ENCODE peak calls at places on chromosome 20, in six cellular contexts. One of them, this sample, is unnamed.

GRCh38 chr20:50054626-50055511 is 58.1 kb downstream of the UBE2V1 start:
- DNase-seq in stromal cell of bone marrow: no peak
- DNase-seq in activated CD8-positive, alpha-beta T cell treated with anti-CD3 and anti-CD28 coated beads, Interleukin-2, amount 10 ng/mL, durations not matched to agents 7 days and 5 days: no peak
- DNase-seq in fibroblast of the conjunctiva: peak
- DNase-seq in NCI-H748 treated with DMSO at 0.1 percent for 48 hours: no peak
- DNase-seq in NCI-H460: no peak
- DNase-seq in this sample: peak

GRCh38 chr20:59222239-59222981 is 58.8 kb downstream of the ZNF831 start:
- DNase-seq in stromal cell of bone marrow: peak
- DNase-seq in activated CD8-positive, alpha-beta T cell treated with anti-CD3 and anti-CD28 coated beads, Interleukin-2, amount 10 ng/mL, durations not matched to agents 7 days and 5 days: peak
- DNase-seq in fibroblast of the conjunctiva: peak
- DNase-seq in NCI-H748 treated with DMSO at 0.1 percent for 48 hours: peak
- DNase-seq in NCI-H460: peak
- DNase-seq in this sample: peak

GRCh38 chr20:48069626-48070025 is 284.3 kb upstream of the SULF2 start:
- DNase-seq in stromal cell of bone marrow: no peak
- DNase-seq in activated CD8-positive, alpha-beta T cell treated with anti-CD3 and anti-CD28 coated beads, Interleukin-2, amount 10 ng/mL, durations not matched to agents 7 days and 5 days: no peak
- DNase-seq in fibroblast of the conjunctiva: no peak
- DNase-seq in NCI-H748 treated with DMSO at 0.1 percent for 48 hours: no peak
- DNase-seq in NCI-H460: no peak
- DNase-seq in this sample: no peak

GRCh38 chr20:25361287-25361683 is 29.4 kb downstream of the ABHD12 start:
- DNase-seq in stromal cell of bone marrow: no peak
- DNase-seq in activated CD8-positive, alpha-beta T cell treated with anti-CD3 and anti-CD28 coated beads, Interleukin-2, amount 10 ng/mL, durations not matched to agents 7 days and 5 days: no peak
- DNase-seq in fibroblast of the conjunctiva: no peak
- DNase-seq in NCI-H748 treated with DMSO at 0.1 percent for 48 hours: no peak
- DNase-seq in NCI-H460: no peak
- DNase-seq in this sample: no peak

GRCh38 chr20:542777-543368 is 717 bp downstream of the CSNK2A1 start:
- DNase-seq in stromal cell of bone marrow: no peak
- DNase-seq in activated CD8-positive, alpha-beta T cell treated with anti-CD3 and anti-CD28 coated beads, Interleukin-2, amount 10 ng/mL, durations not matched to agents 7 days and 5 days: peak
- DNase-seq in fibroblast of the conjunctiva: no peak
- DNase-seq in NCI-H748 treated with DMSO at 0.1 percent for 48 hours: no peak
- DNase-seq in NCI-H460: no peak
- DNase-seq in this sample: no peak

GRCh38 chr20:32600681-32601237 is 15.6 kb upstream of the NOL4L start:
- DNase-seq in stromal cell of bone marrow: no peak
- DNase-seq in activated CD8-positive, alpha-beta T cell treated with anti-CD3 and anti-CD28 coated beads, Interleukin-2, amount 10 ng/mL, durations not matched to agents 7 days and 5 days: no peak
- DNase-seq in fibroblast of the conjunctiva: no peak
- DNase-seq in NCI-H748 treated with DMSO at 0.1 percent for 48 hours: no peak
- DNase-seq in NCI-H460: no peak
- DNase-seq in this sample: no peak

GRCh38 chr20:64162239-64162621 is 2.0 kb upstream of the MYT1 start:
- DNase-seq in stromal cell of bone marrow: no peak
- DNase-seq in activated CD8-positive, alpha-beta T cell treated with anti-CD3 and anti-CD28 coated beads, Interleukin-2, amount 10 ng/mL, durations not matched to agents 7 days and 5 days: no peak
- DNase-seq in fibroblast of the conjunctiva: no peak
- DNase-seq in NCI-H748 treated with DMSO at 0.1 percent for 48 hours: no peak
- DNase-seq in NCI-H460: no peak
- DNase-seq in this sample: no peak

GRCh38 chr20:47825011-47825762 is 39.9 kb upstream of the SULF2 start:
- DNase-seq in stromal cell of bone marrow: no peak
- DNase-seq in activated CD8-positive, alpha-beta T cell treated with anti-CD3 and anti-CD28 coated beads, Interleukin-2, amount 10 ng/mL, durations not matched to agents 7 days and 5 days: no peak
- DNase-seq in fibroblast of the conjunctiva: no peak
- DNase-seq in NCI-H748 treated with DMSO at 0.1 percent for 48 hours: no peak
- DNase-seq in NCI-H460: no peak
- DNase-seq in this sample: no peak

GRCh38 chr20:20079102-20079784 is 26.9 kb downstream of the CFAP61 start:
- DNase-seq in stromal cell of bone marrow: no peak
- DNase-seq in activated CD8-positive, alpha-beta T cell treated with anti-CD3 and anti-CD28 coated beads, Interleukin-2, amount 10 ng/mL, durations not matched to agents 7 days and 5 days: no peak
- DNase-seq in fibroblast of the conjunctiva: no peak
- DNase-seq in NCI-H748 treated with DMSO at 0.1 percent for 48 hours: peak
- DNase-seq in NCI-H460: no peak
- DNase-seq in this sample: peak

GRCh38 chr20:6055161-6055783 is 1.4 kb upstream of the LRRN4 start:
- DNase-seq in stromal cell of bone marrow: no peak
- DNase-seq in activated CD8-positive, alpha-beta T cell treated with anti-CD3 and anti-CD28 coated beads, Interleukin-2, amount 10 ng/mL, durations not matched to agents 7 days and 5 days: no peak
- DNase-seq in fibroblast of the conjunctiva: no peak
- DNase-seq in NCI-H748 treated with DMSO at 0.1 percent for 48 hours: no peak
- DNase-seq in NCI-H460: no peak
- DNase-seq in this sample: no peak

GRCh38 chr20:47735412-47736400 is 49.6 kb downstream of the SULF2 start:
- DNase-seq in stromal cell of bone marrow: no peak
- DNase-seq in activated CD8-positive, alpha-beta T cell treated with anti-CD3 and anti-CD28 coated beads, Interleukin-2, amount 10 ng/mL, durations not matched to agents 7 days and 5 days: peak
- DNase-seq in fibroblast of the conjunctiva: no peak
- DNase-seq in NCI-H748 treated with DMSO at 0.1 percent for 48 hours: no peak
- DNase-seq in NCI-H460: peak
- DNase-seq in this sample: peak

GRCh38 chr20:23138226-23138625 is 52.1 kb upstream of the CD93 start:
- DNase-seq in stromal cell of bone marrow: no peak
- DNase-seq in activated CD8-positive, alpha-beta T cell treated with anti-CD3 and anti-CD28 coated beads, Interleukin-2, amount 10 ng/mL, durations not matched to agents 7 days and 5 days: no peak
- DNase-seq in fibroblast of the conjunctiva: no peak
- DNase-seq in NCI-H748 treated with DMSO at 0.1 percent for 48 hours: no peak
- DNase-seq in NCI-H460: no peak
- DNase-seq in this sample: no peak

GRCh38 chr20:35598899-35599775 is 16.5 kb upstream of the SPAG4 start:
- DNase-seq in stromal cell of bone marrow: no peak
- DNase-seq in activated CD8-positive, alpha-beta T cell treated with anti-CD3 and anti-CD28 coated beads, Interleukin-2, amount 10 ng/mL, durations not matched to agents 7 days and 5 days: no peak
- DNase-seq in fibroblast of the conjunctiva: no peak
- DNase-seq in NCI-H748 treated with DMSO at 0.1 percent for 48 hours: no peak
- DNase-seq in NCI-H460: no peak
- DNase-seq in this sample: no peak

GRCh38 chr20:47262365-47263013 is 94.0 kb downstream of the ZMYND8 start:
- DNase-seq in stromal cell of bone marrow: no peak
- DNase-seq in activated CD8-positive, alpha-beta T cell treated with anti-CD3 and anti-CD28 coated beads, Interleukin-2, amount 10 ng/mL, durations not matched to agents 7 days and 5 days: no peak
- DNase-seq in fibroblast of the conjunctiva: no peak
- DNase-seq in NCI-H748 treated with DMSO at 0.1 percent for 48 hours: no peak
- DNase-seq in NCI-H460: no peak
- DNase-seq in this sample: no peak

GRCh38 chr20:20022498-20022897 is 5.3 kb downstream of the NAA20 start:
- DNase-seq in stromal cell of bone marrow: no peak
- DNase-seq in activated CD8-positive, alpha-beta T cell treated with anti-CD3 and anti-CD28 coated beads, Interleukin-2, amount 10 ng/mL, durations not matched to agents 7 days and 5 days: no peak
- DNase-seq in fibroblast of the conjunctiva: no peak
- DNase-seq in NCI-H748 treated with DMSO at 0.1 percent for 48 hours: no peak
- DNase-seq in NCI-H460: no peak
- DNase-seq in this sample: no peak

GRCh38 chr20:34544109-34544793 is 14.3 kb upstream of the MAP1LC3A start:
- DNase-seq in stromal cell of bone marrow: no peak
- DNase-seq in activated CD8-positive, alpha-beta T cell treated with anti-CD3 and anti-CD28 coated beads, Interleukin-2, amount 10 ng/mL, durations not matched to agents 7 days and 5 days: peak
- DNase-seq in fibroblast of the conjunctiva: no peak
- DNase-seq in NCI-H748 treated with DMSO at 0.1 percent for 48 hours: no peak
- DNase-seq in NCI-H460: no peak
- DNase-seq in this sample: no peak

GRCh38 chr20:50215101-50215500 is 24.5 kb downstream of the CEBPB start:
- DNase-seq in stromal cell of bone marrow: peak
- DNase-seq in activated CD8-positive, alpha-beta T cell treated with anti-CD3 and anti-CD28 coated beads, Interleukin-2, amount 10 ng/mL, durations not matched to agents 7 days and 5 days: no peak
- DNase-seq in fibroblast of the conjunctiva: no peak
- DNase-seq in NCI-H748 treated with DMSO at 0.1 percent for 48 hours: no peak
- DNase-seq in NCI-H460: no peak
- DNase-seq in this sample: no peak

GRCh38 chr20:38751360-38751976 is 3.2 kb downstream of the ACTR5 start:
- DNase-seq in stromal cell of bone marrow: no peak
- DNase-seq in activated CD8-positive, alpha-beta T cell treated with anti-CD3 and anti-CD28 coated beads, Interleukin-2, amount 10 ng/mL, durations not matched to agents 7 days and 5 days: peak
- DNase-seq in fibroblast of the conjunctiva: peak
- DNase-seq in NCI-H748 treated with DMSO at 0.1 percent for 48 hours: peak
- DNase-seq in NCI-H460: peak
- DNase-seq in this sample: no peak

GRCh38 chr20:47886454-47887041 is 101.3 kb upstream of the SULF2 start:
- DNase-seq in stromal cell of bone marrow: no peak
- DNase-seq in activated CD8-positive, alpha-beta T cell treated with anti-CD3 and anti-CD28 coated beads, Interleukin-2, amount 10 ng/mL, durations not matched to agents 7 days and 5 days: no peak
- DNase-seq in fibroblast of the conjunctiva: no peak
- DNase-seq in NCI-H748 treated with DMSO at 0.1 percent for 48 hours: no peak
- DNase-seq in NCI-H460: no peak
- DNase-seq in this sample: no peak

GRCh38 chr20:60108397-60108796 is 150.2 kb downstream of the CDH26 start:
- DNase-seq in stromal cell of bone marrow: peak
- DNase-seq in activated CD8-positive, alpha-beta T cell treated with anti-CD3 and anti-CD28 coated beads, Interleukin-2, amount 10 ng/mL, durations not matched to agents 7 days and 5 days: no peak
- DNase-seq in fibroblast of the conjunctiva: no peak
- DNase-seq in NCI-H748 treated with DMSO at 0.1 percent for 48 hours: no peak
- DNase-seq in NCI-H460: no peak
- DNase-seq in this sample: no peak

GRCh38 chr20:62177307-62177706 is 5.5 kb upstream of the MTG2 start:
- DNase-seq in stromal cell of bone marrow: no peak
- DNase-seq in activated CD8-positive, alpha-beta T cell treated with anti-CD3 and anti-CD28 coated beads, Interleukin-2, amount 10 ng/mL, durations not matched to agents 7 days and 5 days: no peak
- DNase-seq in fibroblast of the conjunctiva: no peak
- DNase-seq in NCI-H748 treated with DMSO at 0.1 percent for 48 hours: no peak
- DNase-seq in NCI-H460: no peak
- DNase-seq in this sample: no peak

GRCh38 chr20:35311822-35312221 is 19.6 kb upstream of the FAM83C start:
- DNase-seq in stromal cell of bone marrow: no peak
- DNase-seq in activated CD8-positive, alpha-beta T cell treated with anti-CD3 and anti-CD28 coated beads, Interleukin-2, amount 10 ng/mL, durations not matched to agents 7 days and 5 days: no peak
- DNase-seq in fibroblast of the conjunctiva: no peak
- DNase-seq in NCI-H748 treated with DMSO at 0.1 percent for 48 hours: no peak
- DNase-seq in NCI-H460: no peak
- DNase-seq in this sample: no peak

GRCh38 chr20:62708591-62709536 is at the start of gene NTSR1:
- DNase-seq in stromal cell of bone marrow: no peak
- DNase-seq in activated CD8-positive, alpha-beta T cell treated with anti-CD3 and anti-CD28 coated beads, Interleukin-2, amount 10 ng/mL, durations not matched to agents 7 days and 5 days: no peak
- DNase-seq in fibroblast of the conjunctiva: no peak
- DNase-seq in NCI-H748 treated with DMSO at 0.1 percent for 48 hours: no peak
- DNase-seq in NCI-H460: no peak
- DNase-seq in this sample: no peak

GRCh38 chr20:63885264-63886053 is 9.5 kb upstream of the DNAJC5 start:
- DNase-seq in stromal cell of bone marrow: no peak
- DNase-seq in activated CD8-positive, alpha-beta T cell treated with anti-CD3 and anti-CD28 coated beads, Interleukin-2, amount 10 ng/mL, durations not matched to agents 7 days and 5 days: no peak
- DNase-seq in fibroblast of the conjunctiva: no peak
- DNase-seq in NCI-H748 treated with DMSO at 0.1 percent for 48 hours: no peak
- DNase-seq in NCI-H460: no peak
- DNase-seq in this sample: no peak

GRCh38 chr20:49877254-49877990 is 37.9 kb downstream of the SPATA2 start:
- DNase-seq in stromal cell of bone marrow: no peak
- DNase-seq in activated CD8-positive, alpha-beta T cell treated with anti-CD3 and anti-CD28 coated beads, Interleukin-2, amount 10 ng/mL, durations not matched to agents 7 days and 5 days: no peak
- DNase-seq in fibroblast of the conjunctiva: no peak
- DNase-seq in NCI-H748 treated with DMSO at 0.1 percent for 48 hours: no peak
- DNase-seq in NCI-H460: no peak
- DNase-seq in this sample: no peak

GRCh38 chr20:43590036-43590391 is 723 bp upstream of the IFT52 start:
- DNase-seq in stromal cell of bone marrow: no peak
- DNase-seq in activated CD8-positive, alpha-beta T cell treated with anti-CD3 and anti-CD28 coated beads, Interleukin-2, amount 10 ng/mL, durations not matched to agents 7 days and 5 days: no peak
- DNase-seq in fibroblast of the conjunctiva: no peak
- DNase-seq in NCI-H748 treated with DMSO at 0.1 percent for 48 hours: peak
- DNase-seq in NCI-H460: no peak
- DNase-seq in this sample: no peak

GRCh38 chr20:56414842-56415765 is 3.0 kb downstream of the CASS4 start:
- DNase-seq in stromal cell of bone marrow: no peak
- DNase-seq in activated CD8-positive, alpha-beta T cell treated with anti-CD3 and anti-CD28 coated beads, Interleukin-2, amount 10 ng/mL, durations not matched to agents 7 days and 5 days: peak
- DNase-seq in fibroblast of the conjunctiva: peak
- DNase-seq in NCI-H748 treated with DMSO at 0.1 percent for 48 hours: no peak
- DNase-seq in NCI-H460: no peak
- DNase-seq in this sample: no peak

GRCh38 chr20:46361386-46361785 is 45.0 kb downstream of the ELMO2 start:
- DNase-seq in stromal cell of bone marrow: no peak
- DNase-seq in activated CD8-positive, alpha-beta T cell treated with anti-CD3 and anti-CD28 coated beads, Interleukin-2, amount 10 ng/mL, durations not matched to agents 7 days and 5 days: peak
- DNase-seq in fibroblast of the conjunctiva: no peak
- DNase-seq in NCI-H748 treated with DMSO at 0.1 percent for 48 hours: no peak
- DNase-seq in NCI-H460: no peak
- DNase-seq in this sample: no peak

GRCh38 chr20:47927385-47927851 is 142.1 kb upstream of the SULF2 start:
- DNase-seq in stromal cell of bone marrow: peak
- DNase-seq in activated CD8-positive, alpha-beta T cell treated with anti-CD3 and anti-CD28 coated beads, Interleukin-2, amount 10 ng/mL, durations not matched to agents 7 days and 5 days: no peak
- DNase-seq in fibroblast of the conjunctiva: no peak
- DNase-seq in NCI-H748 treated with DMSO at 0.1 percent for 48 hours: no peak
- DNase-seq in NCI-H460: no peak
- DNase-seq in this sample: no peak

GRCh38 chr20:31713312-31714049 is 9.2 kb downstream of the BCL2L1 start:
- DNase-seq in stromal cell of bone marrow: peak
- DNase-seq in activated CD8-positive, alpha-beta T cell treated with anti-CD3 and anti-CD28 coated beads, Interleukin-2, amount 10 ng/mL, durations not matched to agents 7 days and 5 days: no peak
- DNase-seq in fibroblast of the conjunctiva: peak
- DNase-seq in NCI-H748 treated with DMSO at 0.1 percent for 48 hours: no peak
- DNase-seq in NCI-H460: peak
- DNase-seq in this sample: peak

This sample was measured in mucosa of gallbladder.